ENCODE peak calls at places on chromosome 10, in seven cellular contexts. Y, A, J, B, F, N and D are unnamed samples.

GRCh38 chr10:117653170-117653515 is 110.6 kb downstream of the EMX2 start:
- DNase-seq in Y (no peak), A (no peak), J (no peak), B (peak), F (no peak), N (peak), D (peak)

GRCh38 chr10:98423691-98424120 is 8.7 kb upstream of the PYROXD2 start:
- DNase-seq in Y (no peak), A (peak), J (peak), B (no peak), F (no peak), N (no peak), D (no peak)

GRCh38 chr10:25843551-25844170 is 90.4 kb upstream of the MYO3A start:
- DNase-seq in Y (no peak), A (no peak), J (no peak), B (peak), F (no peak), N (no peak), D (no peak)

GRCh38 chr10:102146971-102147428 is 5.2 kb upstream of the NOLC1 start:
- DNase-seq in Y (no peak), A (no peak), J (no peak), B (no peak), F (no peak), N (no peak), D (no peak)

GRCh38 chr10:101709359-101710063 is 14.5 kb upstream of the FBXW4 start:
- DNase-seq in Y (no peak), A (no peak), J (no peak), B (no peak), F (no peak), N (no peak), D (peak)

GRCh38 chr10:71561003-71561577 is 158.5 kb downstream of the C10orf105 start:
- DNase-seq in Y (no peak), A (no peak), J (no peak), B (no peak), F (no peak), N (no peak), D (no peak)

GRCh38 chr10:100913470-100913865 is 705 bp downstream of the SLF2 start:
- DNase-seq in Y (no peak), A (no peak), J (no peak), B (no peak), F (no peak), N (no peak), D (no peak)

GRCh38 chr10:61978965-61979364 is 77.5 kb downstream of the ARID5B start:
- DNase-seq in Y (no peak), A (no peak), J (peak), B (no peak), F (no peak), N (no peak), D (no peak)

GRCh38 chr10:86316990-86317389 is 49.6 kb downstream of the GRID1 start:
- DNase-seq in Y (no peak), A (no peak), J (no peak), B (no peak), F (no peak), N (no peak), D (no peak)

GRCh38 chr10:104267721-104268690 is 978 bp upstream of the GSTO2 start:
- DNase-seq in Y (no peak), A (no peak), J (no peak), B (no peak), F (no peak), N (peak), D (no peak)

GRCh38 chr10:101030492-101031127 is 319 bp downstream of the PDZD7 start:
- DNase-seq in Y (no peak), A (no peak), J (peak), B (peak), F (no peak), N (no peak), D (no peak)

GRCh38 chr10:17733620-17734019 is 18.4 kb upstream of the TMEM236 start:
- DNase-seq in Y (no peak), A (no peak), J (no peak), B (no peak), F (no peak), N (no peak), D (no peak)

GRCh38 chr10:27158421-27158820 is 3.3 kb downstream of the MASTL start:
- DNase-seq in Y (no peak), A (no peak), J (no peak), B (peak), F (no peak), N (no peak), D (no peak)

GRCh38 chr10:76456190-76456589 is 1024.8 kb downstream of the LRMDA start:
- DNase-seq in Y (no peak), A (no peak), J (no peak), B (no peak), F (no peak), N (peak), D (peak)